ENCODE peak calls at places on chromosome 1, in eight cellular contexts. One of them, this sample, is unnamed.

GRCh38 chr1:8065369-8065768 is 39.3 kb upstream of the ERRFI1 start:
- DNase-seq in aorta: no peak
- DNase-seq in GM06990: no peak
- DNase-seq in fibroblast of pulmonary artery: no peak
- DNase-seq in cardiac muscle cell: no peak
- DNase-seq in bronchial epithelial cell: no peak
- DNase-seq in AG04450: no peak
- DNase-seq in astrocyte of the spinal cord: no peak
- DNase-seq in this sample: no peak

GRCh38 chr1:181010789-181011188 is 11.9 kb downstream of the STX6 start:
- DNase-seq in fibroblast of pulmonary artery: peak; percentile 65
- DNase-seq in bronchial epithelial cell: no peak
- DNase-seq in AG04450: peak; percentile 32
- DNase-seq in astrocyte of the spinal cord: peak; percentile 60
- DNase-seq in cardiac muscle cell: no peak
- DNase-seq in GM06990: no peak
- DNase-seq in aorta: no peak
- DNase-seq in this sample: no peak

GRCh38 chr1:44227211-44227610 is 13.9 kb downstream of the DMAP1 start:
- DNase-seq in AG04450: no peak
- DNase-seq in GM06990: no peak
- DNase-seq in aorta: no peak
- DNase-seq in fibroblast of pulmonary artery: no peak
- DNase-seq in astrocyte of the spinal cord: no peak
- DNase-seq in cardiac muscle cell: no peak
- DNase-seq in bronchial epithelial cell: no peak
- DNase-seq in this sample: peak; percentile 48

GRCh38 chr1:229230893-229231753 is 39.8 kb upstream of the RAB4A start:
- DNase-seq in bronchial epithelial cell: peak; percentile 90
- DNase-seq in fibroblast of pulmonary artery: peak; percentile 29
- DNase-seq in astrocyte of the spinal cord: peak; percentile 69
- DNase-seq in GM06990: no peak
- DNase-seq in aorta: no peak
- DNase-seq in cardiac muscle cell: no peak
- DNase-seq in AG04450: no peak
- DNase-seq in this sample: no peak

GRCh38 chr1:17867470-17867869 is 112.3 kb downstream of the ACTL8 start:
- DNase-seq in AG04450: no peak
- DNase-seq in GM06990: no peak
- DNase-seq in aorta: no peak
- DNase-seq in cardiac muscle cell: no peak
- DNase-seq in astrocyte of the spinal cord: no peak
- DNase-seq in bronchial epithelial cell: no peak
- DNase-seq in fibroblast of pulmonary artery: no peak
- DNase-seq in this sample: no peak

GRCh38 chr1:68175621-68176398 is 56.5 kb downstream of the WLS start:
- DNase-seq in fibroblast of pulmonary artery: peak; percentile 53
- DNase-seq in AG04450: no peak
- DNase-seq in aorta: no peak
- DNase-seq in cardiac muscle cell: peak; percentile 83
- DNase-seq in GM06990: no peak
- DNase-seq in astrocyte of the spinal cord: peak; percentile 38
- DNase-seq in bronchial epithelial cell: no peak
- DNase-seq in this sample: no peak

GRCh38 chr1:208047476-208047934 is 136.6 kb upstream of the CD34 start:
- DNase-seq in astrocyte of the spinal cord: peak; percentile 54
- DNase-seq in bronchial epithelial cell: peak; percentile 88
- DNase-seq in aorta: peak; percentile 83
- DNase-seq in AG04450: no peak
- DNase-seq in GM06990: no peak
- DNase-seq in fibroblast of pulmonary artery: peak; percentile 55
- DNase-seq in cardiac muscle cell: no peak
- DNase-seq in this sample: peak; percentile 64

GRCh38 chr1:53139911-53140310 is 2.5 kb downstream of the SLC1A7 start:
- DNase-seq in aorta: no peak
- DNase-seq in GM06990: no peak
- DNase-seq in bronchial epithelial cell: peak; percentile 29
- DNase-seq in cardiac muscle cell: no peak
- DNase-seq in fibroblast of pulmonary artery: peak; percentile 85
- DNase-seq in astrocyte of the spinal cord: peak; percentile 32
- DNase-seq in AG04450: no peak
- DNase-seq in this sample: no peak

GRCh38 chr1:228315945-228316588 is 90.6 kb downstream of the TRIM11 start:
- DNase-seq in aorta: peak; percentile 72
- DNase-seq in GM06990: no peak
- DNase-seq in bronchial epithelial cell: no peak
- DNase-seq in AG04450: no peak
- DNase-seq in astrocyte of the spinal cord: no peak
- DNase-seq in cardiac muscle cell: no peak
- DNase-seq in fibroblast of pulmonary artery: no peak
- DNase-seq in this sample: peak; percentile 39

GRCh38 chr1:34013958-34014737 is 150.3 kb downstream of the HMGB4 start:
- DNase-seq in GM06990: no peak
- DNase-seq in AG04450: no peak
- DNase-seq in fibroblast of pulmonary artery: no peak
- DNase-seq in astrocyte of the spinal cord: no peak
- DNase-seq in cardiac muscle cell: peak; percentile 62
- DNase-seq in bronchial epithelial cell: no peak
- DNase-seq in aorta: no peak
- DNase-seq in this sample: peak; percentile 49

GRCh38 chr1:229880271-229881170 is 186.5 kb upstream of the GALNT2 start:
- DNase-seq in AG04450: no peak
- DNase-seq in astrocyte of the spinal cord: no peak
- DNase-seq in GM06990: no peak
- DNase-seq in fibroblast of pulmonary artery: no peak
- DNase-seq in aorta: no peak
- DNase-seq in cardiac muscle cell: no peak
- DNase-seq in bronchial epithelial cell: no peak
- DNase-seq in this sample: no peak

GRCh38 chr1:43958351-43959255 is 11.2 kb upstream of the DPH2 start:
- DNase-seq in aorta: no peak
- DNase-seq in bronchial epithelial cell: no peak
- DNase-seq in AG04450: no peak
- DNase-seq in fibroblast of pulmonary artery: no peak
- DNase-seq in cardiac muscle cell: no peak
- DNase-seq in astrocyte of the spinal cord: no peak
- DNase-seq in GM06990: no peak
- DNase-seq in this sample: no peak

GRCh38 chr1:107515702-107516101 is 374.9 kb downstream of the NTNG1 start:
- DNase-seq in AG04450: no peak
- DNase-seq in fibroblast of pulmonary artery: no peak
- DNase-seq in astrocyte of the spinal cord: no peak
- DNase-seq in cardiac muscle cell: no peak
- DNase-seq in bronchial epithelial cell: no peak
- DNase-seq in aorta: no peak
- DNase-seq in GM06990: no peak
- DNase-seq in this sample: no peak

GRCh38 chr1:234933031-234933430 is 195.6 kb downstream of the TOMM20 start:
- DNase-seq in astrocyte of the spinal cord: no peak
- DNase-seq in fibroblast of pulmonary artery: no peak
- DNase-seq in GM06990: peak; percentile 53
- DNase-seq in bronchial epithelial cell: peak; percentile 74
- DNase-seq in aorta: no peak
- DNase-seq in AG04450: no peak
- DNase-seq in cardiac muscle cell: no peak
- DNase-seq in this sample: no peak

GRCh38 chr1:175472464-175472863 is 270.9 kb downstream of the TNR start:
- DNase-seq in cardiac muscle cell: no peak
- DNase-seq in aorta: no peak
- DNase-seq in fibroblast of pulmonary artery: no peak
- DNase-seq in astrocyte of the spinal cord: no peak
- DNase-seq in GM06990: no peak
- DNase-seq in bronchial epithelial cell: no peak
- DNase-seq in AG04450: no peak
- DNase-seq in this sample: no peak

GRCh38 chr1:2344121-2344681 is 47.2 kb downstream of the MORN1 start:
- DNase-seq in aorta: peak; percentile 71
- DNase-seq in cardiac muscle cell: no peak
- DNase-seq in astrocyte of the spinal cord: no peak
- DNase-seq in GM06990: no peak
- DNase-seq in bronchial epithelial cell: peak; percentile 52
- DNase-seq in fibroblast of pulmonary artery: no peak
- DNase-seq in AG04450: no peak
- DNase-seq in this sample: peak; percentile 49

GRCh38 chr1:234610061-234610581 is at the start of gene IRF2BP2:
- DNase-seq in astrocyte of the spinal cord: peak; percentile 85
- DNase-seq in cardiac muscle cell: peak; percentile 94
- DNase-seq in AG04450: no peak
- DNase-seq in GM06990: peak; percentile 92
- DNase-seq in aorta: peak; percentile 93
- DNase-seq in fibroblast of pulmonary artery: peak; percentile 87
- DNase-seq in bronchial epithelial cell: no peak
- DNase-seq in this sample: peak; percentile 90

GRCh38 chr1:23421752-23422312 is 2.7 kb downstream of the TCEA3 start:
- DNase-seq in fibroblast of pulmonary artery: peak; percentile 74
- DNase-seq in cardiac muscle cell: no peak
- DNase-seq in bronchial epithelial cell: no peak
- DNase-seq in GM06990: no peak
- DNase-seq in aorta: no peak
- DNase-seq in AG04450: peak; percentile 82
- DNase-seq in astrocyte of the spinal cord: peak; percentile 32
- DNase-seq in this sample: no peak

GRCh38 chr1:227437495-227438008 is 119.3 kb upstream of the CDC42BPA start:
- DNase-seq in astrocyte of the spinal cord: peak; percentile 68
- DNase-seq in GM06990: no peak
- DNase-seq in bronchial epithelial cell: peak; percentile 48
- DNase-seq in AG04450: no peak
- DNase-seq in aorta: no peak
- DNase-seq in fibroblast of pulmonary artery: peak; percentile 84
- DNase-seq in cardiac muscle cell: peak; percentile 35
- DNase-seq in this sample: no peak

GRCh38 chr1:109385417-109385816 is 12.3 kb downstream of the SORT1 start:
- DNase-seq in cardiac muscle cell: no peak
- DNase-seq in GM06990: no peak
- DNase-seq in aorta: no peak
- DNase-seq in bronchial epithelial cell: no peak
- DNase-seq in AG04450: no peak
- DNase-seq in astrocyte of the spinal cord: no peak
- DNase-seq in fibroblast of pulmonary artery: peak; percentile 45
- DNase-seq in this sample: no peak

GRCh38 chr1:13807213-13807612 is 107.2 kb downstream of the PRDM2 start:
- DNase-seq in fibroblast of pulmonary artery: peak; percentile 28
- DNase-seq in bronchial epithelial cell: peak; percentile 43
- DNase-seq in GM06990: no peak
- DNase-seq in astrocyte of the spinal cord: no peak
- DNase-seq in cardiac muscle cell: peak; percentile 42
- DNase-seq in aorta: no peak
- DNase-seq in AG04450: no peak
- DNase-seq in this sample: no peak

GRCh38 chr1:27481994-27482620 is 7.9 kb downstream of the WASF2 start:
- DNase-seq in bronchial epithelial cell: peak; percentile 68
- DNase-seq in fibroblast of pulmonary artery: no peak
- DNase-seq in AG04450: no peak
- DNase-seq in GM06990: peak; percentile 44
- DNase-seq in aorta: no peak
- DNase-seq in astrocyte of the spinal cord: no peak
- DNase-seq in cardiac muscle cell: no peak
- DNase-seq in this sample: no peak
- H3K4me3 ChIP-seq in bronchial epithelial cell: no peak overlapping the region
- H3K4me3 ChIP-seq in fibroblast of pulmonary artery: no peak overlapping the region
- H3K4me3 ChIP-seq in AG04450: no peak overlapping the region
- H3K4me3 ChIP-seq in GM06990: peak overlapping the region; percentile 24
- H3K4me3 ChIP-seq in aorta: no peak overlapping the region
- H3K4me3 ChIP-seq in astrocyte of the spinal cord: no peak overlapping the region
- H3K4me3 ChIP-seq in cardiac muscle cell: no peak overlapping the region
- H3K4me3 ChIP-seq in this sample: no peak overlapping the region

DNA sequence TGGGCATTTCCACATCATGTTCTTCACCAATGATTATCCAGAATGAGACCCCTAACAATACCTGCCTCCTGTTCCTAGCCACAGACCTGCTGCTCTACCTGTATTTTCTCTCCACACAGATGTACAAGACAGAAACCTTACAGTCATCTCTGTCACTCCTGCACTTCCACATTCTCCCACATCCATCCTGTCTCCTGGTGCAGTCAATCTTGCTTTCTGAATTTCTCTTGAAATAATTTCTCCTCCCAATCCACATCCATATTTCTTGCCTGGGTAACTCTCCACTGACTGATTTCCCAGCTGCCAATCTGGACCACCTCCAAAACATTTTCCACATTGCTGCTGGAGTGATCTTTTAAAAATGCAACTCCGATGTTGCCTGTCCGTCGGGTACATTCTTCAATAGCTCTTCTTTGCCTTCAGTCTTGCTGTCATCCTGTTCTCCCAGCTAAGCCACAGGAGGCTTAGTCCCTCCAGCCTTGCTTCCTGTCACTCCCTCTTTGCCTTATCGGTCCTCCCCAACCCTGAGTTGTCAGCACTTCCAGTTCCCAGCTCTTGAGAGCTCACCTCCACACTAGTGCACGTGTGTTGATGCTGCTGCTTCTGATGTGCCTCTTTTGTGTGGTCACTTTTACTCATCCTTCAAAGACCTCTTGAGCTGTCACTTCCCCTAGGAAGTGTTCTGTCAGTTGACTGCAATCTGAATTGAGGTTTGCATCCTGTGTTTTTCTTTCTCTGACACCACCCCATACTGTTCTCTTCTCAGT is 15.1 kb downstream of the UCK2 start:
- DNase-seq in AG04450: no peak
- DNase-seq in aorta: no peak
- DNase-seq in GM06990: peak; percentile 36
- DNase-seq in cardiac muscle cell: peak; percentile 42
- DNase-seq in bronchial epithelial cell: peak; percentile 59
- DNase-seq in fibroblast of pulmonary artery: peak; percentile 35
- DNase-seq in astrocyte of the spinal cord: peak; percentile 20
- DNase-seq in this sample: no peak
- H3K4me3 ChIP-seq in AG04450: peak overlapping the region; percentile 18
- H3K4me3 ChIP-seq in aorta: no peak overlapping the region
- H3K4me3 ChIP-seq in GM06990: no peak overlapping the region
- H3K4me3 ChIP-seq in cardiac muscle cell: no peak overlapping the region
- H3K4me3 ChIP-seq in bronchial epithelial cell: no peak overlapping the region
- H3K4me3 ChIP-seq in fibroblast of pulmonary artery: no peak overlapping the region
- H3K4me3 ChIP-seq in astrocyte of the spinal cord: no peak overlapping the region
- H3K4me3 ChIP-seq in this sample: no peak overlapping the region

DNA sequence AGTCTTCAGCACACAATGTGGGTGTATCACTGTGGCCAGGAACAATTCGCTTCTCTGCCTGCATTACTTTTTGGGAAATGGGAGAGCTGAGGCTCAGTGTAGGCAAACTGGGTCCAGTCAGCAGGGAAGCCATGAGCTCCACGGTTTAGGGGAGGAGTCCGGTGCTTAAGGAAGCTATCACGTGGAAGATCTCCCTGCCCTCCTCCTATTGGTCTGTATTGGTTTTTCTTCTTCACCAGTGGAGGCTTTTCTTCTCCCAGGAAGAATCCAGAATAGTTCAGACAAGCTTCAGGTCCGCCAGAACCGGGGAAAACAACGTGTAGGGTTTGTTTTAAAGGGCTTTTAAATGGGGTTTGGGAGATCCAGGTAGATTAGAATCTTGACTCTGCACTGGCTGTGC is 156.2 kb upstream of the CAMK1G start:
- DNase-seq in cardiac muscle cell: no peak
- DNase-seq in bronchial epithelial cell: peak; percentile 59
- DNase-seq in astrocyte of the spinal cord: no peak
- DNase-seq in aorta: no peak
- DNase-seq in fibroblast of pulmonary artery: no peak
- DNase-seq in AG04450: no peak
- DNase-seq in GM06990: no peak
- DNase-seq in this sample: no peak
- H3K4me3 ChIP-seq in cardiac muscle cell: no peak overlapping the region
- H3K4me3 ChIP-seq in bronchial epithelial cell: peak overlapping the region; percentile 48
- H3K4me3 ChIP-seq in astrocyte of the spinal cord: no peak overlapping the region
- H3K4me3 ChIP-seq in aorta: no peak overlapping the region
- H3K4me3 ChIP-seq in fibroblast of pulmonary artery: no peak overlapping the region
- H3K4me3 ChIP-seq in AG04450: no peak overlapping the region
- H3K4me3 ChIP-seq in GM06990: no peak overlapping the region
- H3K4me3 ChIP-seq in this sample: no peak overlapping the region

GRCh38 chr1:20719871-20720620 is 2.2 kb upstream of the KIF17 start:
- DNase-seq in cardiac muscle cell: no peak
- DNase-seq in aorta: peak; percentile 37
- DNase-seq in bronchial epithelial cell: no peak
- DNase-seq in GM06990: no peak
- DNase-seq in AG04450: no peak
- DNase-seq in astrocyte of the spinal cord: no peak
- DNase-seq in fibroblast of pulmonary artery: no peak
- DNase-seq in this sample: peak; percentile 2
- H3K4me3 ChIP-seq in cardiac muscle cell: no peak overlapping the region
- H3K4me3 ChIP-seq in aorta: no peak overlapping the region
- H3K4me3 ChIP-seq in bronchial epithelial cell: no peak overlapping the region
- H3K4me3 ChIP-seq in GM06990: no peak overlapping the region
- H3K4me3 ChIP-seq in AG04450: no peak overlapping the region
- H3K4me3 ChIP-seq in astrocyte of the spinal cord: no peak overlapping the region
- H3K4me3 ChIP-seq in fibroblast of pulmonary artery: no peak overlapping the region
- H3K4me3 ChIP-seq in this sample: no peak overlapping the region

This sample was measured in lower lobe of right lung.